ENCODE peak calls at places on chromosomes 11 and 22, in nine cellular contexts. X is cardiac muscle cell; Y is Kasumi-1; U is H1; F is NT2/D1; L is activated CD4-positive, alpha-beta T cell treated with anti-CD3 and anti-CD28 coated beads, Interleukin-2, amount 50 U/mL, for 1 hour; H is nephron progenitor cell; V is stimulated activated CD4-positive, alpha-beta T cell treated with anti-CD3 and anti-CD28 coated beads, Interleukin-4, amount 100 ng/mL, for 4 hours; T is substantia nigra. N is an unnamed sample.

GRCh38 chr11:1727088-1727690 is 23.2 kb downstream of the IFITM10 start:
- DNase-seq in X (no peak), Y (no peak), U (no peak), F (no peak), L (no peak), H (no peak), V (no peak), T (no peak), N (peak)

GRCh38 chr11:72864692-72865655 is 50.8 kb downstream of the ATG16L2 start:
- DNase-seq in X (peak), Y (peak), U (no peak), F (no peak), L (no peak), H (no peak), V (no peak), T (no peak), N (peak)

GRCh38 chr11:11574373-11574772 is 47.4 kb downstream of the GALNT18 start:
- DNase-seq in X (no peak), Y (no peak), U (no peak), F (no peak), L (no peak), H (no peak), V (no peak), T (no peak), N (no peak)

GRCh38 chr11:69598147-69598546 is 42.8 kb upstream of the CCND1 start:
- DNase-seq in X (no peak), Y (no peak), U (no peak), F (no peak), L (no peak), H (no peak), V (no peak), T (no peak), N (peak)

GRCh38 chr11:100735949-100736675 is 49.0 kb downstream of the ARHGAP42 start:
- DNase-seq in X (peak), Y (no peak), U (no peak), F (no peak), L (no peak), H (no peak), V (no peak), T (no peak), N (peak)

GRCh38 chr11:128686745-128687177 is 7.1 kb upstream of the FLI1 start:
- DNase-seq in X (peak), Y (no peak), U (no peak), F (no peak), L (peak), H (peak), V (peak), T (no peak), N (peak)

GRCh38 chr11:134951305-134951700 is 539.3 kb upstream of the B3GAT1 start:
- DNase-seq in X (peak), Y (no peak), U (no peak), F (no peak), L (no peak), H (no peak), V (no peak), T (peak), N (peak)

GRCh38 chr11:70826541-70826943 is 425.8 kb downstream of the SHANK2 start:
- DNase-seq in X (peak), Y (no peak), U (no peak), F (no peak), L (no peak), H (peak), V (no peak), T (peak), N (no peak)

GRCh38 chr22:33038131-33038772 is 19.9 kb downstream of the SYN3 start:
- DNase-seq in X (peak), Y (no peak), U (no peak), F (no peak), L (no peak), H (no peak), V (no peak), T (no peak), N (peak)

GRCh38 chr11:48210052-48210451 is 6.6 kb upstream of the OR4B1 start:
- DNase-seq in X (peak), Y (no peak), U (no peak), F (peak), L (no peak), H (no peak), V (no peak), T (no peak), N (peak)

GRCh38 chr11:65311197-65311631 is 3.5 kb upstream of the CDC42EP2 start:
- DNase-seq in X (peak), Y (no peak), U (no peak), F (no peak), L (no peak), H (no peak), V (no peak), T (no peak), N (peak)

GRCh38 chr11:79006854-79007253 is 432.2 kb upstream of the NARS2 start:
- DNase-seq in X (no peak), Y (no peak), U (no peak), F (no peak), L (no peak), H (no peak), V (no peak), T (no peak), N (no peak)

GRCh38 chr22:29944339-29944738 is 61.4 kb downstream of the MTMR3 start:
- DNase-seq in X (no peak), Y (no peak), U (no peak), F (no peak), L (no peak), H (no peak), V (no peak), T (no peak), N (no peak)

GRCh38 chr11:11993814-11994213 is 14.6 kb downstream of the DKK3 start:
- DNase-seq in X (peak), Y (no peak), U (no peak), F (no peak), L (no peak), H (no peak), V (no peak), T (peak), N (peak)

GRCh38 chr22:30615543-30615954 is 8.6 kb downstream of the TCN2 start:
- DNase-seq in X (no peak), Y (no peak), U (no peak), F (no peak), L (no peak), H (no peak), V (no peak), T (no peak), N (no peak)

GRCh38 chr11:13008625-13009475 is at the start of gene RASSF10:
- DNase-seq in X (peak), Y (no peak), U (peak), F (peak), L (no peak), H (peak), V (no peak), T (peak), N (peak)

GRCh38 chr11:93160808-93161207 is 37.0 kb downstream of the SLC36A4 start:
- DNase-seq in X (peak), Y (no peak), U (no peak), F (no peak), L (no peak), H (no peak), V (no peak), T (no peak), N (no peak)

GRCh38 chr11:111944139-111944538 is 7.0 kb downstream of the DIXDC1 start:
- DNase-seq in X (peak), Y (no peak), U (no peak), F (no peak), L (no peak), H (no peak), V (no peak), T (no peak), N (peak)

GRCh38 chr11:121473064-121473777 is 20.5 kb upstream of the SORL1-AS1 start:
- DNase-seq in X (peak), Y (no peak), U (no peak), F (no peak), L (no peak), H (no peak), V (no peak), T (peak), N (peak)

GRCh38 chr11:47603295-47603694 is 9.1 kb upstream of the C1QTNF4 start:
- DNase-seq in X (no peak), Y (no peak), U (no peak), F (no peak), L (no peak), H (no peak), V (no peak), T (no peak), N (no peak)

GRCh38 chr11:69208190-69209037 is 52.7 kb downstream of the SMIM38 start:
- DNase-seq in X (no peak), Y (no peak), U (no peak), F (no peak), L (no peak), H (no peak), V (no peak), T (no peak), N (no peak)

GRCh38 chr11:80163441-80163840 is 722.6 kb upstream of the TENM4 start:
- DNase-seq in X (no peak), Y (no peak), U (no peak), F (no peak), L (no peak), H (no peak), V (no peak), T (no peak), N (peak)

GRCh38 chr11:106520146-106520912 is 442.9 kb downstream of the AASDHPPT start:
- DNase-seq in X (peak), Y (no peak), U (no peak), F (no peak), L (no peak), H (no peak), V (no peak), T (no peak), N (no peak)

GRCh38 chr11:57567210-57567511 is 311 bp downstream of the UBE2L6 start:
- DNase-seq in X (no peak), Y (no peak), U (no peak), F (no peak), L (peak), H (no peak), V (no peak), T (no peak), N (peak)

GRCh38 chr11:61717286-61718033 is 35.0 kb upstream of the MYRF start:
- DNase-seq in X (no peak), Y (no peak), U (no peak), F (no peak), L (no peak), H (no peak), V (no peak), T (no peak), N (no peak)

GRCh38 chr11:68455485-68455884 is 5.1 kb upstream of the PPP6R3 start:
- DNase-seq in X (no peak), Y (no peak), U (no peak), F (no peak), L (no peak), H (no peak), V (no peak), T (no peak), N (no peak)

GRCh38 chr11:86802601-86803051 is 2.3 kb downstream of the PRSS23 start:
- DNase-seq in X (peak), Y (peak), U (no peak), F (peak), L (no peak), H (no peak), V (no peak), T (no peak), N (peak)

GRCh38 chr11:112179601-112180000 is 4.3 kb downstream of the BCO2 start:
- DNase-seq in X (no peak), Y (peak), U (no peak), F (no peak), L (no peak), H (no peak), V (no peak), T (no peak), N (no peak)

GRCh38 chr11:117766576-117766975 is 30.4 kb downstream of the DSCAML1 start:
- DNase-seq in X (no peak), Y (no peak), U (no peak), F (no peak), L (no peak), H (no peak), V (no peak), T (no peak), N (no peak)

GRCh38 chr11:12291767-12292166 is 85.6 kb upstream of the PARVA start:
- DNase-seq in X (no peak), Y (no peak), U (no peak), F (no peak), L (no peak), H (no peak), V (no peak), T (no peak), N (no peak)

GRCh38 chr11:34905666-34906065 is 10.5 kb downstream of the APIP start:
- DNase-seq in X (no peak), Y (no peak), U (no peak), F (no peak), L (no peak), H (no peak), V (no peak), T (no peak), N (no peak)

N was measured in M059J.